ENCODE peak calls at places on chromosome 17, in five cellular contexts. L is IMR-90; F is CD8-positive, alpha-beta T cell; O is kidney; R is thyroid gland. X is an unnamed sample.

GRCh38 chr17:60158751-60159478 is 9.1 kb downstream of the CA4 start:
- DNase-seq in L (peak; percentile 36), F (no peak), O (peak; percentile 52), R (no peak), X (no peak)

GRCh38 chr17:30273373-30273772 is 18.4 kb downstream of the BLMH start:
- DNase-seq in L (peak; percentile 55), F (no peak), O (no peak), R (no peak), X (peak; percentile 20)

GRCh38 chr17:39625198-39625769 is 1.5 kb upstream of the PPP1R1B start:
- DNase-seq in L (no peak), F (no peak), O (no peak), R (no peak), X (no peak)

GRCh38 chr17:73338050-73338491 is 26.3 kb upstream of the CDC42EP4 start:
- DNase-seq in L (peak; percentile 77), F (no peak), O (peak; percentile 92), R (peak; percentile 40), X (peak; percentile 39)

GRCh38 chr17:29663155-29663554 is 40.4 kb upstream of the CORO6 start:
- DNase-seq in L (peak; percentile 55), F (no peak), O (no peak), R (no peak), X (peak; percentile 44)

GRCh38 chr17:77465358-77466041 is 324.7 kb downstream of the SEC14L1 start:
- DNase-seq in L (peak; percentile 77), F (peak; percentile 90), O (peak; percentile 88), R (peak; percentile 53), X (peak; percentile 80)

GRCh38 chr17:75570034-75570676 is 17.4 kb upstream of the MYO15B start:
- DNase-seq in L (no peak), F (no peak), O (no peak), R (no peak), X (no peak)

GRCh38 chr17:80277751-80278671 is 17.4 kb downstream of the RNF213 start:
- DNase-seq in L (no peak), F (no peak), O (peak; percentile 74), R (no peak), X (peak; percentile 17)

GRCh38 chr17:13508916-13509315 is 92.8 kb downstream of the HS3ST3A1 start:
- DNase-seq in L (no peak), F (no peak), O (no peak), R (no peak), X (no peak)

GRCh38 chr17:51500454-51500853 is 240.1 kb downstream of the UTP18 start:
- DNase-seq in L (no peak), F (no peak), O (no peak), R (no peak), X (no peak)

GRCh38 chr17:62791235-62792121 is 16.6 kb downstream of the MARCHF10 start:
- DNase-seq in L (peak; percentile 95), F (no peak), O (no peak), R (no peak), X (peak; percentile 95)

GRCh38 chr17:2138318-2138717 is 83.4 kb downstream of the HIC1 start:
- DNase-seq in L (no peak), F (peak; percentile 41), O (no peak), R (peak; percentile 42), X (peak; percentile 18)

GRCh38 chr17:8753136-8753975 is 5.0 kb downstream of the SPDYE4 start:
- DNase-seq in L (no peak), F (no peak), O (no peak), R (no peak), X (no peak)

GRCh38 chr17:17088104-17088485 is 45.8 kb downstream of the MPRIP start:
- DNase-seq in L (no peak), F (no peak), O (no peak), R (no peak), X (no peak)

GRCh38 chr17:67246648-67247415 is 1.8 kb upstream of the HELZ start:
- DNase-seq in L (peak; percentile 60), F (peak; percentile 63), O (peak; percentile 88), R (peak; percentile 82), X (peak; percentile 73)

GRCh38 chr17:10352866-10353265 is 19.9 kb downstream of the MYH13 start:
- DNase-seq in L (no peak), F (no peak), O (no peak), R (no peak), X (no peak)

GRCh38 chr17:10349403-10349802 is 23.4 kb downstream of the MYH13 start:
- DNase-seq in L (no peak), F (no peak), O (no peak), R (no peak), X (no peak)
- TF ChIP-seq CTCF in L (no peak), F (no peak), O (no peak), R (no peak), X (no peak)

GRCh38 chr17:18187816-18188761 is 4.5 kb downstream of the ALKBH5 start:
- DNase-seq in L (peak; percentile 23), F (no peak), O (no peak), R (peak; percentile 32), X (peak; percentile 12)

GRCh38 chr17:18185391-18185790 is 1.8 kb downstream of the ALKBH5 start:
- DNase-seq in L (peak; percentile 43), F (no peak), O (no peak), R (peak; percentile 27), X (peak; percentile 58)

GRCh38 chr17:18187226-18187625 is 3.6 kb downstream of the ALKBH5 start:
- DNase-seq in L (no peak), F (no peak), O (no peak), R (no peak), X (peak; percentile 34)

GRCh38 chr17:18185832-18186231 is 2.2 kb downstream of the ALKBH5 start:
- DNase-seq in L (peak; percentile 43), F (no peak), O (no peak), R (no peak), X (peak; percentile 23)

DNA sequence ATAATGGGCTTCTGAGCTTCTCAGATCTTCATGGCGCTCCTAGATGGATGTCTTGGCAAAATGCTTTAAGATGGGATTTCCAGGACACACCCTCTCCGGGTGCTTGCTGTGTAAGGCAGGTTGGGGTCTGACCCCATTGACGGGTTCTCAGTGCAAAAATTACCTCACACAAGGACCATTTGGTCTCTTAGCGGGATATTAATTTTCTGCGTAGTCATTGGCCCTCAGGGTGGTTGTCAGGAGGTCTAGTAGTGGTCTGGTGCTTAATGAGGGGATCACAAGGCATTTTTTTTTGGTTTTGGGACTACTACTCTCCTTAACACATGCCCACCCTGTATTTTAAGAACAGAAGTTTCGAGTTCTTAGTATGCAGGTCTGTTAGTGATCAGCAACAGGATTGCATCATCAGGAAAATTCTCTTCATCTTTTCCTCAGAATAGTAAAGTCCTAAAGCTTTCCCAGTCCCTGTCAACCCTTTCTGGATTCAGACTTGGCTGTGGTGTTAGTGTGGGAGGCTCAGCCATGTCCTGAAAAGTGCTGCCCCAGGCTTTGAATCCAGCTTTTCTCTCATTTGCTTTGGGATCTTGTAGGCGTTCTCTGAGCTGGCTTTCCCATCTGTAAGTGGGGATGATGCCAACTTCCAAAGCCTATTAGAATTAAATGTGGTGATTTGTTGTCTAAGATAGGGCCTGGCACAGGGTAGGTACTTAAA is 2.8 kb downstream of the ALKBH5 start:
- DNase-seq in L (peak; percentile 47), F (no peak), O (no peak), R (no peak), X (peak; percentile 44)
- H3K4me1 ChIP-seq in L (peaks cover 36% of the 10 kb centered on the region), F (peaks cover 68% of the 10 kb centered on the region), O (peaks cover 52% of the 10 kb centered on the region), R (peaks cover 69% of the 10 kb centered on the region), X (peaks cover 22% of the 10 kb centered on the region)

DNA sequence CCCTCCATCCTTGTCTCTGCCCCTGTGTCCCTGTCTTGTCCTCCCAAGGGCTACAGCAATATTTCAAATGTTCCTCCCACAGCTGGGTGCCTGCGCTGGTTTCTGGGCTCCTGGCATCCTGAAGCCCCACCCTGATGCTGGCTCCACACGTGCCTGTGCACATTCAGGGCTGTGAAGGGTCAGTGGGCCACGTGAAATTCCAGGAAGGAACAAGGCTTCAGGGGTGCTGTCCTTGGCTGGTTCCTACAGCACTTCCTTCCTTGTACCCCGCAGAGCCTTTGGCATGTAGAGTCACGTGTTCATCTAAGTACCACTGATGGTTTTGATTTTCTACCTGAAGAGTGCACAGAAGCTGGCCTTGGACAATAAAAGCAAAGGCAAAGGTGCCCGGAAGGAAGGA is 57.7 kb upstream of the NLK start:
- DNase-seq in L (no peak), F (no peak), O (peak; percentile 81), R (no peak), X (no peak)
- H3K4me3 ChIP-seq in L (no peak overlapping the region), F (no peak overlapping the region), O (no peak overlapping the region), R (no peak overlapping the region), X (no peak overlapping the region)

GRCh38 chr17:47288531-47289116 is 35.0 kb downstream of the ITGB3 start:
- DNase-seq in L (peak; percentile 69), F (no peak), O (no peak), R (no peak), X (peak; percentile 62)
- TF ChIP-seq CTCF in L (no peak), F (no peak), O (no peak), R (no peak), X (no peak)